ENCODE peak calls at places on chromosomes 2 and 18, in ten cellular contexts. One of them, this sample, is unnamed.

GRCh38 chr2:183610724-183611123 is 486.5 kb downstream of the NUP35 start:
- DNase-seq in fibroblast of lung: no peak
- DNase-seq in sigmoid colon: no peak
- DNase-seq in Karpas-422: no peak
- DNase-seq in psoas muscle: no peak
- DNase-seq in kidney: no peak
- DNase-seq in AG04450: no peak
- DNase-seq in A549: no peak
- DNase-seq in lung: no peak
- DNase-seq in coronary artery: no peak
- DNase-seq in this sample: no peak

GRCh38 chr2:99101697-99102096 is 39.8 kb upstream of the C2orf15 start:
- DNase-seq in kidney: no peak
- DNase-seq in lung: no peak
- DNase-seq in AG04450: peak; percentile 0
- DNase-seq in coronary artery: no peak
- DNase-seq in psoas muscle: no peak
- DNase-seq in sigmoid colon: no peak
- DNase-seq in A549: no peak
- DNase-seq in Karpas-422: no peak
- DNase-seq in fibroblast of lung: no peak
- DNase-seq in this sample: no peak

GRCh38 chr18:2963048-2963447 is 49.9 kb downstream of the LPIN2 start:
- DNase-seq in sigmoid colon: no peak
- DNase-seq in A549: no peak
- DNase-seq in lung: no peak
- DNase-seq in psoas muscle: no peak
- DNase-seq in kidney: no peak
- DNase-seq in Karpas-422: peak; percentile 47
- DNase-seq in AG04450: no peak
- DNase-seq in coronary artery: no peak
- DNase-seq in fibroblast of lung: no peak
- DNase-seq in this sample: no peak

GRCh38 chr18:379665-380356 is 112.0 kb upstream of the THOC1 start:
- DNase-seq in A549: no peak
- DNase-seq in coronary artery: no peak
- DNase-seq in sigmoid colon: peak; percentile 80
- DNase-seq in kidney: no peak
- DNase-seq in psoas muscle: no peak
- DNase-seq in Karpas-422: no peak
- DNase-seq in fibroblast of lung: peak; percentile 64
- DNase-seq in lung: peak; percentile 64
- DNase-seq in AG04450: no peak
- DNase-seq in this sample: no peak

GRCh38 chr18:62659698-62660097 is 55.6 kb upstream of the PHLPP1 start:
- DNase-seq in fibroblast of lung: no peak
- DNase-seq in psoas muscle: no peak
- DNase-seq in sigmoid colon: no peak
- DNase-seq in coronary artery: no peak
- DNase-seq in AG04450: no peak
- DNase-seq in Karpas-422: no peak
- DNase-seq in lung: no peak
- DNase-seq in A549: no peak
- DNase-seq in kidney: no peak
- DNase-seq in this sample: no peak

GRCh38 chr2:148860037-148860436 is 15.0 kb upstream of the KIF5C start:
- DNase-seq in Karpas-422: no peak
- DNase-seq in AG04450: no peak
- DNase-seq in kidney: no peak
- DNase-seq in lung: no peak
- DNase-seq in coronary artery: no peak
- DNase-seq in A549: no peak
- DNase-seq in fibroblast of lung: peak; percentile 4
- DNase-seq in sigmoid colon: no peak
- DNase-seq in psoas muscle: no peak
- DNase-seq in this sample: no peak

GRCh38 chr2:174545240-174545639 is 52.4 kb downstream of the WIPF1 start:
- DNase-seq in sigmoid colon: no peak
- DNase-seq in fibroblast of lung: no peak
- DNase-seq in AG04450: no peak
- DNase-seq in psoas muscle: no peak
- DNase-seq in coronary artery: no peak
- DNase-seq in lung: no peak
- DNase-seq in A549: no peak
- DNase-seq in Karpas-422: no peak
- DNase-seq in kidney: no peak
- DNase-seq in this sample: no peak

GRCh38 chr18:77448046-77448445 is 198.4 kb downstream of the GALR1 start:
- DNase-seq in lung: no peak
- DNase-seq in kidney: no peak
- DNase-seq in sigmoid colon: no peak
- DNase-seq in fibroblast of lung: no peak
- DNase-seq in Karpas-422: no peak
- DNase-seq in A549: no peak
- DNase-seq in AG04450: no peak
- DNase-seq in coronary artery: no peak
- DNase-seq in psoas muscle: no peak
- DNase-seq in this sample: no peak

GRCh38 chr2:181554511-181554910 is 97.3 kb downstream of the ITGA4 start:
- DNase-seq in lung: no peak
- DNase-seq in sigmoid colon: no peak
- DNase-seq in fibroblast of lung: no peak
- DNase-seq in Karpas-422: no peak
- DNase-seq in psoas muscle: no peak
- DNase-seq in A549: no peak
- DNase-seq in coronary artery: no peak
- DNase-seq in kidney: no peak
- DNase-seq in AG04450: no peak
- DNase-seq in this sample: no peak

DNA sequence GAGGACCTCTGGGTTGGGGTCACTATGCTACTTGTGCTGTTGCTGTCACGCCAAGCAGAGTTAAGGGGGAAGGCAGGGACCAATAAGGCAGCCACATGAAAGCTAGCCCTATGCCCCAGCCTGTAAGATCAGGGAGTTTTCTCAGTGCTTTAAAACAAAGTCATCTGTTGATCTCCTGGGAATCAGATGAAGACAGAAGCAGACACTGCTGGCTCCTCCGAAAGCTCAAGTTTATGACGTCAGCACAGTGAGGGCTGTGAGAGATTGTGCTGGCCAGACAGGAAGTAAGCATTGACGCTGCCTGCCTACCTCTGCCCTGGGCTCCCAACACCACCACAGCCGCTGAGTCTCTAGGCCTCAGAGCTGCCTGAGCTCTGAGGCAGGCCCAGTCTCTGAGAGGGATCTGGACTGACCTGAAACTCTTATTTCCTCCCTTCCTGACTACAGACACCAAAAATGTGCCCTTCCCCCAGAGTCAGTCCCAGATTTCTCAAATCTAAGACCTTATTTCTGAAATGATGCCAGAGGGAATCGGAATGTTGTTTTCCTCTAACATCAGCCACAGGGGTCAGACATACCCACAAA is 118.1 kb upstream of the EPAS1 start:
- DNase-seq in A549: no peak
- DNase-seq in fibroblast of lung: peak; percentile 96
- DNase-seq in AG04450: peak; percentile 87
- DNase-seq in coronary artery: peak; percentile 84
- DNase-seq in kidney: peak; percentile 87
- DNase-seq in sigmoid colon: peak; percentile 90
- DNase-seq in Karpas-422: no peak
- DNase-seq in psoas muscle: peak; percentile 59
- DNase-seq in lung: no peak
- DNase-seq in this sample: no peak
- H3K27ac ChIP-seq in A549: peak overlapping the region; percentile 67
- H3K27ac ChIP-seq in fibroblast of lung: peak overlapping the region; percentile 86
- H3K27ac ChIP-seq in AG04450: peak overlapping the region; percentile 95
- H3K27ac ChIP-seq in coronary artery: peak overlapping the region; percentile 75
- H3K27ac ChIP-seq in kidney: peak overlapping the region; percentile 14
- H3K27ac ChIP-seq in sigmoid colon: peak overlapping the region; percentile 33
- H3K27ac ChIP-seq in Karpas-422: no peak overlapping the region
- H3K27ac ChIP-seq in psoas muscle: peak overlapping the region; percentile 46
- H3K27ac ChIP-seq in lung: peak overlapping the region; percentile 14
- H3K27ac ChIP-seq in this sample: no peak overlapping the region

DNA sequence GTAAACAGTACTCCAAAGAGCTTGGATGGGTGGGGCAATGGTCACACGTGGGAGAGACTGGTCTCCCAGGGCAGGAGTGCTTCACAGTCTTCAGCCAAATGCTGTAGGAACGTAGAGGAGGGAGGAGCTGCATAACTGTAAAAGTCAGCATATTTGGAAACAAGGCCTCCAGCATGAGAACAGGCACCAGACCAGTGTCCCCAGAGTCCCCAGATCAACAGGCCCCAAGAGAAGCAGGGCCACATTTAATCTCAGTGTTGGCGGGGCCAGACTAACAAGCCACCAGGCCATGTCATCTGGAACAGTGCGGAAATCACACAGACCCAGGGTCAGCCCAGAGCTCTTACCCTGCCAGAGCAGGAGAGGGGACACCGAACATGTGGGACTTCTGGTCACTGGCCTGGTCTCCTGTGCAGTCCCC is 63.2 kb downstream of the ADCY3 start:
- DNase-seq in fibroblast of lung: no peak
- DNase-seq in lung: no peak
- DNase-seq in kidney: peak; percentile 51
- DNase-seq in A549: no peak
- DNase-seq in coronary artery: no peak
- DNase-seq in sigmoid colon: no peak
- DNase-seq in Karpas-422: no peak
- DNase-seq in psoas muscle: no peak
- DNase-seq in AG04450: no peak
- DNase-seq in this sample: no peak
- H3K27ac ChIP-seq in fibroblast of lung: no peak overlapping the region
- H3K27ac ChIP-seq in lung: no peak overlapping the region
- H3K27ac ChIP-seq in kidney: peak overlapping the region; percentile 74
- H3K27ac ChIP-seq in A549: no peak overlapping the region
- H3K27ac ChIP-seq in coronary artery: peak overlapping the region; percentile 74
- H3K27ac ChIP-seq in sigmoid colon: peak overlapping the region; percentile 65
- H3K27ac ChIP-seq in Karpas-422: no peak overlapping the region
- H3K27ac ChIP-seq in psoas muscle: peak overlapping the region; percentile 69
- H3K27ac ChIP-seq in AG04450: no peak overlapping the region
- H3K27ac ChIP-seq in this sample: no peak overlapping the region

GRCh38 chr2:38873763-38874162 is 2.0 kb downstream of the DHX57 start:
- DNase-seq in fibroblast of lung: no peak
- DNase-seq in sigmoid colon: no peak
- DNase-seq in A549: no peak
- DNase-seq in kidney: no peak
- DNase-seq in AG04450: no peak
- DNase-seq in Karpas-422: no peak
- DNase-seq in lung: no peak
- DNase-seq in coronary artery: no peak
- DNase-seq in psoas muscle: no peak
- DNase-seq in this sample: no peak

GRCh38 chr2:38875227-38875575 is 533 bp downstream of the DHX57 start:
- DNase-seq in fibroblast of lung: no peak
- DNase-seq in sigmoid colon: no peak
- DNase-seq in A549: no peak
- DNase-seq in coronary artery: no peak
- DNase-seq in psoas muscle: no peak
- DNase-seq in Karpas-422: no peak
- DNase-seq in AG04450: no peak
- DNase-seq in lung: no peak
- DNase-seq in kidney: no peak
- DNase-seq in this sample: no peak

GRCh38 chr2:38875576-38876367 is at the start of the genes DHX57 and MORN2:
- DNase-seq in psoas muscle: peak; percentile 88
- DNase-seq in AG04450: peak; percentile 30
- DNase-seq in A549: peak; percentile 98
- DNase-seq in fibroblast of lung: peak; percentile 80
- DNase-seq in kidney: peak; percentile 96
- DNase-seq in sigmoid colon: peak; percentile 94
- DNase-seq in coronary artery: peak; percentile 92
- DNase-seq in Karpas-422: peak; percentile 93
- DNase-seq in lung: peak; percentile 92
- DNase-seq in this sample: peak; percentile 83

GRCh38 chr2:38871432-38871831 is 4.3 kb downstream of the DHX57 start:
- DNase-seq in A549: no peak
- DNase-seq in coronary artery: no peak
- DNase-seq in lung: no peak
- DNase-seq in psoas muscle: no peak
- DNase-seq in kidney: no peak
- DNase-seq in fibroblast of lung: no peak
- DNase-seq in sigmoid colon: no peak
- DNase-seq in AG04450: no peak
- DNase-seq in Karpas-422: no peak
- DNase-seq in this sample: no peak

DNA sequence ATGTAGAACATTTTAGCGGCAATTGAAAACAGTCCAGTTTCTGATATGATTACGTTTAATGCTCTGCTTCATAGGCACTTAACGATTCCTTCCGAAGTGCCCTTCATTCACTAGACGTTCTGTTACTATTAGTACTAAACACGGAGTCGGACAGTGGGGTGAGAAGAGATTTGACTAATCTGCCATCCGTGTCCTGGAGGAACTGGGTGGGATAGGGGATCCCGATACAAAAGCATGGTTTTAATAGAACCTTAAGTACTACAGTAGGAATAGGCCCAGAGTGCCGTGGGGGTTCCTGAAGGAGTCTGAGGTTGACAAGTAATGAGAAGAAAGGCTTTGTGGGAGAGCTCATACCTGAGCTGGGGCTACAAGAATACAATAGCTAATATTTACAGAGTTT is 631 bp downstream of the MORN2 start:
- DNase-seq in coronary artery: no peak
- DNase-seq in Karpas-422: peak; percentile 53
- DNase-seq in psoas muscle: no peak
- DNase-seq in fibroblast of lung: no peak
- DNase-seq in lung: no peak
- DNase-seq in A549: peak; percentile 6
- DNase-seq in AG04450: no peak
- DNase-seq in sigmoid colon: no peak
- DNase-seq in kidney: no peak
- DNase-seq in this sample: no peak
- H3K27ac ChIP-seq in coronary artery: no peak overlapping the region
- H3K27ac ChIP-seq in Karpas-422: no peak overlapping the region
- H3K27ac ChIP-seq in psoas muscle: no peak overlapping the region
- H3K27ac ChIP-seq in fibroblast of lung: peak overlapping the region; percentile 84
- H3K27ac ChIP-seq in lung: no peak overlapping the region
- H3K27ac ChIP-seq in A549: peak overlapping the region; percentile 90
- H3K27ac ChIP-seq in AG04450: no peak overlapping the region
- H3K27ac ChIP-seq in sigmoid colon: peak overlapping the region; percentile 78
- H3K27ac ChIP-seq in kidney: no peak overlapping the region
- H3K27ac ChIP-seq in this sample: no peak overlapping the region

DNA sequence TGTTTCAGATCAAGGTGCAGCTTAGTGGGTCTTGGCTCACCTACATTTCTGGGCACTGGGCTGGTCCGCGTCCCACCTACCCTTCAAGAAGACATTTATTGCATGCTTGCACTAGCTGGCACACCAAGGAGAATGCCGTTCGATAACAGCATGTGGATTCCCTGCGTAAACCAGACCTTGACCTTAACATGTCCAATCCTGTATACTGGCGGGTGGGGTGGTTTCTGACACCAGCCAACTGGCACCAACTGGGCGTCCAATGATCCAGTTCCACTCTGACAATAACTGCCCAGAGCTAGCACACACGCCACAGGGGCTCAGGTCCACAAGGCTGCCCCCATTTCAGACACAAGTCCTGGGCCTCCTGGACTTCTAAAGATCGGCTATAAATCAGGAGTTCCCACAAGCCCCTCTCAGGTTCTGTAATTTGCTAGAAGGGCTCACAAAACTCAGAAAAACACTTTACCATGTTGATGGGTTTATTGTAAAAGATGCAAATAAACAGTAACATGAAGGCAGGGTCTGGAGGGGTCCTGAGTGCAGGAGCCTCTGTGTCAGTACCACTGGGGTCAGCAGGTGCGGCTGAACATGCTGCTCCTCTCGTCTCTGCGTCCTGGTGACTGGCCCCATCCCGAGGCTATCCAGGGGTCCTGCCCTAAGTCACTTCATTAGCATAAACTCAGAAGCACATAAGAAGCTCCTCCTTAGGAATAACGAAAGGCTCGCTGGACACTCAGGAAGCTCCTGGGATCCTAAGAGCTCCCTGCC is 161.8 kb downstream of the HDAC4 start:
- DNase-seq in lung: no peak
- DNase-seq in coronary artery: peak; percentile 58
- DNase-seq in fibroblast of lung: no peak
- DNase-seq in Karpas-422: no peak
- DNase-seq in sigmoid colon: peak; percentile 61
- DNase-seq in psoas muscle: no peak
- DNase-seq in AG04450: no peak
- DNase-seq in A549: no peak
- DNase-seq in kidney: no peak
- DNase-seq in this sample: no peak
- H3K27ac ChIP-seq in lung: peak overlapping the region; percentile 77
- H3K27ac ChIP-seq in coronary artery: no peak overlapping the region
- H3K27ac ChIP-seq in fibroblast of lung: peak overlapping the region; percentile 44
- H3K27ac ChIP-seq in Karpas-422: no peak overlapping the region
- H3K27ac ChIP-seq in sigmoid colon: peak overlapping the region; percentile 68
- H3K27ac ChIP-seq in psoas muscle: peak overlapping the region; percentile 83
- H3K27ac ChIP-seq in AG04450: no peak overlapping the region
- H3K27ac ChIP-seq in A549: no peak overlapping the region
- H3K27ac ChIP-seq in kidney: no peak overlapping the region
- H3K27ac ChIP-seq in this sample: peak overlapping the region; percentile 96